ENCODE peak calls at places on chromosomes 5 and 9, in nine cellular contexts. One of them, this sample, is unnamed.
A peak's percentile ranks its signal among the peaks of the same experiment; 100 is the strongest.

GRCh38 chr9:116617389-116617788 is 69.7 kb upstream of the TRIM32 start:
- DNase-seq in mesothelial cell of epicardium: no peak
- DNase-seq in tibial nerve: no peak
- DNase-seq in CD14-positive monocyte: no peak
- DNase-seq in NCI-H2081: no peak
- DNase-seq in activated T-cell treated with anti-CD3 and anti-CD28 coated beads, Interleukin-2, amount 50 U/mL, for 48 hours: no peak
- DNase-seq in EL: no peak
- DNase-seq in kidney: no peak
- DNase-seq in cardiac muscle cell: no peak
- DNase-seq in this sample: no peak

GRCh38 chr5:121975294-121975693 is 13.5 kb downstream of the SRFBP1 start:
- DNase-seq in mesothelial cell of epicardium: no peak
- DNase-seq in kidney: no peak
- DNase-seq in NCI-H2081: no peak
- DNase-seq in activated T-cell treated with anti-CD3 and anti-CD28 coated beads, Interleukin-2, amount 50 U/mL, for 48 hours: no peak
- DNase-seq in cardiac muscle cell: no peak
- DNase-seq in tibial nerve: no peak
- DNase-seq in EL: no peak
- DNase-seq in CD14-positive monocyte: no peak
- DNase-seq in this sample: no peak

GRCh38 chr9:9791621-9792020 is 821.2 kb downstream of the PTPRD start:
- DNase-seq in EL: no peak
- DNase-seq in activated T-cell treated with anti-CD3 and anti-CD28 coated beads, Interleukin-2, amount 50 U/mL, for 48 hours: no peak
- DNase-seq in CD14-positive monocyte: no peak
- DNase-seq in kidney: no peak
- DNase-seq in NCI-H2081: peak; percentile 45
- DNase-seq in mesothelial cell of epicardium: no peak
- DNase-seq in cardiac muscle cell: peak; percentile 11
- DNase-seq in tibial nerve: no peak
- DNase-seq in this sample: no peak

GRCh38 chr9:35398651-35399335 is 91.1 kb upstream of the RUSC2 start:
- DNase-seq in cardiac muscle cell: no peak
- DNase-seq in kidney: no peak
- DNase-seq in activated T-cell treated with anti-CD3 and anti-CD28 coated beads, Interleukin-2, amount 50 U/mL, for 48 hours: no peak
- DNase-seq in tibial nerve: no peak
- DNase-seq in CD14-positive monocyte: no peak
- DNase-seq in NCI-H2081: no peak
- DNase-seq in mesothelial cell of epicardium: no peak
- DNase-seq in EL: no peak
- DNase-seq in this sample: no peak

GRCh38 chr5:158407801-158408200 is 548.9 kb upstream of the CLINT1 start:
- DNase-seq in activated T-cell treated with anti-CD3 and anti-CD28 coated beads, Interleukin-2, amount 50 U/mL, for 48 hours: no peak
- DNase-seq in CD14-positive monocyte: no peak
- DNase-seq in EL: no peak
- DNase-seq in kidney: no peak
- DNase-seq in mesothelial cell of epicardium: no peak
- DNase-seq in NCI-H2081: no peak
- DNase-seq in cardiac muscle cell: no peak
- DNase-seq in tibial nerve: no peak
- DNase-seq in this sample: no peak

GRCh38 chr9:92482336-92482735 is at the start of gene ASPN:
- DNase-seq in kidney: no peak
- DNase-seq in EL: no peak
- DNase-seq in NCI-H2081: no peak
- DNase-seq in activated T-cell treated with anti-CD3 and anti-CD28 coated beads, Interleukin-2, amount 50 U/mL, for 48 hours: no peak
- DNase-seq in CD14-positive monocyte: no peak
- DNase-seq in cardiac muscle cell: no peak
- DNase-seq in tibial nerve: no peak
- DNase-seq in mesothelial cell of epicardium: no peak
- DNase-seq in this sample: no peak

GRCh38 chr5:72204946-72205345 is 97.7 kb downstream of the MAP1B start:
- DNase-seq in NCI-H2081: no peak
- DNase-seq in CD14-positive monocyte: no peak
- DNase-seq in kidney: no peak
- DNase-seq in EL: no peak
- DNase-seq in mesothelial cell of epicardium: no peak
- DNase-seq in cardiac muscle cell: no peak
- DNase-seq in activated T-cell treated with anti-CD3 and anti-CD28 coated beads, Interleukin-2, amount 50 U/mL, for 48 hours: no peak
- DNase-seq in tibial nerve: no peak
- DNase-seq in this sample: peak; percentile 34

GRCh38 chr9:101564252-101564651 is 30.5 kb downstream of the PPP3R2 start:
- DNase-seq in NCI-H2081: no peak
- DNase-seq in tibial nerve: no peak
- DNase-seq in CD14-positive monocyte: no peak
- DNase-seq in kidney: no peak
- DNase-seq in mesothelial cell of epicardium: no peak
- DNase-seq in activated T-cell treated with anti-CD3 and anti-CD28 coated beads, Interleukin-2, amount 50 U/mL, for 48 hours: no peak
- DNase-seq in EL: no peak
- DNase-seq in cardiac muscle cell: no peak
- DNase-seq in this sample: peak; percentile 30

GRCh38 chr9:14023285-14023684 is 290.7 kb downstream of the NFIB start:
- DNase-seq in cardiac muscle cell: no peak
- DNase-seq in CD14-positive monocyte: no peak
- DNase-seq in tibial nerve: no peak
- DNase-seq in mesothelial cell of epicardium: no peak
- DNase-seq in kidney: no peak
- DNase-seq in NCI-H2081: no peak
- DNase-seq in activated T-cell treated with anti-CD3 and anti-CD28 coated beads, Interleukin-2, amount 50 U/mL, for 48 hours: no peak
- DNase-seq in EL: no peak
- DNase-seq in this sample: no peak

GRCh38 chr5:150780180-150780692 is 1.7 kb downstream of the SMIM3 start:
- DNase-seq in mesothelial cell of epicardium: no peak
- DNase-seq in cardiac muscle cell: no peak
- DNase-seq in tibial nerve: no peak
- DNase-seq in activated T-cell treated with anti-CD3 and anti-CD28 coated beads, Interleukin-2, amount 50 U/mL, for 48 hours: peak; percentile 64
- DNase-seq in EL: peak; percentile 68
- DNase-seq in NCI-H2081: no peak
- DNase-seq in kidney: peak; percentile 82
- DNase-seq in CD14-positive monocyte: peak; percentile 68
- DNase-seq in this sample: peak; percentile 99

GRCh38 chr9:17531642-17532254 is 47.1 kb upstream of the SH3GL2 start:
- DNase-seq in activated T-cell treated with anti-CD3 and anti-CD28 coated beads, Interleukin-2, amount 50 U/mL, for 48 hours: peak; percentile 41
- DNase-seq in tibial nerve: peak; percentile 18
- DNase-seq in kidney: no peak
- DNase-seq in EL: peak; percentile 53
- DNase-seq in mesothelial cell of epicardium: peak; percentile 63
- DNase-seq in cardiac muscle cell: peak; percentile 58
- DNase-seq in NCI-H2081: peak; percentile 61
- DNase-seq in CD14-positive monocyte: no peak
- DNase-seq in this sample: peak; percentile 39

GRCh38 chr5:126471875-126472537 is 48.8 kb downstream of the GRAMD2B start:
- DNase-seq in tibial nerve: no peak
- DNase-seq in CD14-positive monocyte: no peak
- DNase-seq in activated T-cell treated with anti-CD3 and anti-CD28 coated beads, Interleukin-2, amount 50 U/mL, for 48 hours: no peak
- DNase-seq in kidney: no peak
- DNase-seq in EL: peak; percentile 87
- DNase-seq in mesothelial cell of epicardium: no peak
- DNase-seq in NCI-H2081: no peak
- DNase-seq in cardiac muscle cell: no peak
- DNase-seq in this sample: peak; percentile 85

GRCh38 chr5:180652771-180653170 is 3.4 kb upstream of the FLT4 start:
- DNase-seq in CD14-positive monocyte: no peak
- DNase-seq in cardiac muscle cell: no peak
- DNase-seq in tibial nerve: no peak
- DNase-seq in EL: no peak
- DNase-seq in activated T-cell treated with anti-CD3 and anti-CD28 coated beads, Interleukin-2, amount 50 U/mL, for 48 hours: no peak
- DNase-seq in kidney: no peak
- DNase-seq in NCI-H2081: no peak
- DNase-seq in mesothelial cell of epicardium: no peak
- DNase-seq in this sample: no peak

GRCh38 chr9:112764344-112764743 is 13.8 kb downstream of the SNX30 start:
- DNase-seq in activated T-cell treated with anti-CD3 and anti-CD28 coated beads, Interleukin-2, amount 50 U/mL, for 48 hours: no peak
- DNase-seq in kidney: no peak
- DNase-seq in cardiac muscle cell: no peak
- DNase-seq in EL: peak; percentile 81
- DNase-seq in mesothelial cell of epicardium: no peak
- DNase-seq in NCI-H2081: no peak
- DNase-seq in tibial nerve: no peak
- DNase-seq in CD14-positive monocyte: no peak
- DNase-seq in this sample: peak; percentile 35

This sample was measured in LHCN-M2.